ENCODE peak calls at places on chromosomes 12 and 14, in eight cellular contexts. One of them, this sample, is unnamed.

GRCh38 chr14:100402631-100403030 is 79.5 kb downstream of the SLC25A47 start:
- DNase-seq in NT2/D1: no peak
- DNase-seq in kidney: no peak
- DNase-seq in ovary: no peak
- DNase-seq in K562: no peak
- DNase-seq in prostate gland: no peak
- DNase-seq in pancreas: no peak
- DNase-seq in effector memory CD4-positive, alpha-beta T cell: no peak
- DNase-seq in this sample: no peak

GRCh38 chr14:55386037-55386798 is 25.4 kb downstream of the ATG14 start:
- DNase-seq in NT2/D1: no peak
- DNase-seq in kidney: no peak
- DNase-seq in ovary: no peak
- DNase-seq in K562: no peak
- DNase-seq in prostate gland: no peak
- DNase-seq in pancreas: no peak
- DNase-seq in effector memory CD4-positive, alpha-beta T cell: no peak
- DNase-seq in this sample: no peak

GRCh38 chr14:67819563-67820411 is at the start of gene RAD51B:
- DNase-seq in NT2/D1: peak; percentile 40
- DNase-seq in kidney: peak; percentile 94
- DNase-seq in ovary: peak; percentile 90
- DNase-seq in K562: peak; percentile 92
- DNase-seq in prostate gland: peak; percentile 87
- DNase-seq in pancreas: peak; percentile 87
- DNase-seq in effector memory CD4-positive, alpha-beta T cell: peak; percentile 85
- DNase-seq in this sample: peak; percentile 68

GRCh38 chr12:92759634-92760268 is 57.0 kb downstream of the PLEKHG7 start:
- DNase-seq in NT2/D1: no peak
- DNase-seq in kidney: no peak
- DNase-seq in ovary: no peak
- DNase-seq in K562: peak; percentile 24
- DNase-seq in prostate gland: no peak
- DNase-seq in pancreas: no peak
- DNase-seq in effector memory CD4-positive, alpha-beta T cell: no peak
- DNase-seq in this sample: no peak

GRCh38 chr14:64736271-64737131 is 32.3 kb downstream of the PLEKHG3 start:
- DNase-seq in NT2/D1: no peak
- DNase-seq in kidney: peak; percentile 86
- DNase-seq in ovary: peak; percentile 37
- DNase-seq in K562: peak; percentile 17
- DNase-seq in prostate gland: peak; percentile 46
- DNase-seq in pancreas: peak; percentile 91
- DNase-seq in effector memory CD4-positive, alpha-beta T cell: no peak
- DNase-seq in this sample: no peak

GRCh38 chr12:111942557-111942956 is 70.4 kb downstream of the TMEM116 start:
- DNase-seq in NT2/D1: no peak
- DNase-seq in kidney: no peak
- DNase-seq in ovary: no peak
- DNase-seq in K562: no peak
- DNase-seq in prostate gland: no peak
- DNase-seq in pancreas: no peak
- DNase-seq in effector memory CD4-positive, alpha-beta T cell: no peak
- DNase-seq in this sample: no peak

GRCh38 chr12:106601031-106601430 is 18.2 kb downstream of the RFX4 start:
- DNase-seq in NT2/D1: no peak
- DNase-seq in kidney: no peak
- DNase-seq in ovary: no peak
- DNase-seq in K562: peak; percentile 43
- DNase-seq in prostate gland: no peak
- DNase-seq in pancreas: no peak
- DNase-seq in effector memory CD4-positive, alpha-beta T cell: no peak
- DNase-seq in this sample: no peak

GRCh38 chr12:50069069-50069468 is 11.7 kb downstream of the ASIC1 start:
- DNase-seq in NT2/D1: no peak
- DNase-seq in kidney: no peak
- DNase-seq in ovary: no peak
- DNase-seq in K562: no peak
- DNase-seq in prostate gland: no peak
- DNase-seq in pancreas: no peak
- DNase-seq in effector memory CD4-positive, alpha-beta T cell: no peak
- DNase-seq in this sample: no peak

GRCh38 chr12:52141306-52141705 is 50.5 kb downstream of the KRT80 start:
- DNase-seq in NT2/D1: no peak
- DNase-seq in kidney: no peak
- DNase-seq in ovary: no peak
- DNase-seq in K562: peak; percentile 36
- DNase-seq in prostate gland: no peak
- DNase-seq in pancreas: no peak
- DNase-seq in effector memory CD4-positive, alpha-beta T cell: no peak
- DNase-seq in this sample: no peak

GRCh38 chr12:58765076-58765475 is 155.2 kb downstream of the LRIG3 start:
- DNase-seq in NT2/D1: no peak
- DNase-seq in kidney: no peak
- DNase-seq in ovary: no peak
- DNase-seq in K562: no peak
- DNase-seq in prostate gland: no peak
- DNase-seq in pancreas: no peak
- DNase-seq in effector memory CD4-positive, alpha-beta T cell: no peak
- DNase-seq in this sample: no peak

GRCh38 chr14:51860836-51861583 is 598 bp downstream of the GNG2 start:
- DNase-seq in NT2/D1: no peak
- DNase-seq in kidney: no peak
- DNase-seq in ovary: no peak
- DNase-seq in K562: no peak
- DNase-seq in prostate gland: no peak
- DNase-seq in pancreas: no peak
- DNase-seq in effector memory CD4-positive, alpha-beta T cell: no peak
- DNase-seq in this sample: no peak

GRCh38 chr12:117047810-117048584 is 51.2 kb downstream of the TESC start:
- DNase-seq in NT2/D1: peak; percentile 46
- DNase-seq in kidney: no peak
- DNase-seq in ovary: peak; percentile 51
- DNase-seq in K562: no peak
- DNase-seq in prostate gland: no peak
- DNase-seq in pancreas: peak; percentile 79
- DNase-seq in effector memory CD4-positive, alpha-beta T cell: no peak
- DNase-seq in this sample: no peak

GRCh38 chr12:43281563-43281962 is 270.4 kb downstream of the ADAMTS20 start:
- DNase-seq in NT2/D1: no peak
- DNase-seq in kidney: no peak
- DNase-seq in ovary: no peak
- DNase-seq in K562: no peak
- DNase-seq in prostate gland: no peak
- DNase-seq in pancreas: no peak
- DNase-seq in effector memory CD4-positive, alpha-beta T cell: no peak
- DNase-seq in this sample: no peak

GRCh38 chr12:90970911-90971310 is 15.9 kb upstream of the CCER1 start:
- DNase-seq in NT2/D1: no peak
- DNase-seq in kidney: no peak
- DNase-seq in ovary: no peak
- DNase-seq in K562: no peak
- DNase-seq in prostate gland: no peak
- DNase-seq in pancreas: no peak
- DNase-seq in effector memory CD4-positive, alpha-beta T cell: no peak
- DNase-seq in this sample: no peak

GRCh38 chr12:52130695-52131094 is 51.2 kb downstream of the SMIM41 start:
- DNase-seq in NT2/D1: no peak
- DNase-seq in kidney: no peak
- DNase-seq in ovary: peak; percentile 19
- DNase-seq in K562: no peak
- DNase-seq in prostate gland: no peak
- DNase-seq in pancreas: no peak
- DNase-seq in effector memory CD4-positive, alpha-beta T cell: no peak
- DNase-seq in this sample: no peak

GRCh38 chr12:31582155-31582554 is 8.8 kb downstream of the DENND5B start:
- DNase-seq in NT2/D1: no peak
- DNase-seq in kidney: no peak
- DNase-seq in ovary: no peak
- DNase-seq in K562: no peak
- DNase-seq in prostate gland: no peak
- DNase-seq in pancreas: no peak
- DNase-seq in effector memory CD4-positive, alpha-beta T cell: no peak
- DNase-seq in this sample: no peak

GRCh38 chr12:113948151-113948914 is 17.8 kb downstream of the RBM19 start:
- DNase-seq in NT2/D1: no peak
- DNase-seq in kidney: no peak
- DNase-seq in ovary: no peak
- DNase-seq in K562: no peak
- DNase-seq in prostate gland: no peak
- DNase-seq in pancreas: no peak
- DNase-seq in effector memory CD4-positive, alpha-beta T cell: no peak
- DNase-seq in this sample: no peak
- H3K9me3 ChIP-seq in NT2/D1: no peaks in the 10 kb centered on the region
- H3K9me3 ChIP-seq in kidney: no peaks in the 10 kb centered on the region
- H3K9me3 ChIP-seq in ovary: no peaks in the 10 kb centered on the region
- H3K9me3 ChIP-seq in K562: no peaks in the 10 kb centered on the region
- H3K9me3 ChIP-seq in prostate gland: no peaks in the 10 kb centered on the region
- H3K9me3 ChIP-seq in pancreas: no peaks in the 10 kb centered on the region
- H3K9me3 ChIP-seq in effector memory CD4-positive, alpha-beta T cell: no peaks in the 10 kb centered on the region
- H3K9me3 ChIP-seq in this sample: no peaks in the 10 kb centered on the region

GRCh38 chr12:133106253-133106652 is 23.8 kb downstream of the ZNF891 start:
- DNase-seq in NT2/D1: no peak
- DNase-seq in kidney: no peak
- DNase-seq in ovary: no peak
- DNase-seq in K562: no peak
- DNase-seq in prostate gland: no peak
- DNase-seq in pancreas: no peak
- DNase-seq in effector memory CD4-positive, alpha-beta T cell: no peak
- DNase-seq in this sample: no peak

GRCh38 chr12:133107121-133107520 is 23.0 kb downstream of the ZNF891 start:
- DNase-seq in NT2/D1: no peak
- DNase-seq in kidney: no peak
- DNase-seq in ovary: no peak
- DNase-seq in K562: no peak
- DNase-seq in prostate gland: no peak
- DNase-seq in pancreas: no peak
- DNase-seq in effector memory CD4-positive, alpha-beta T cell: no peak
- DNase-seq in this sample: no peak

GRCh38 chr12:133105620-133106019 is 24.5 kb downstream of the ZNF891 start:
- DNase-seq in NT2/D1: no peak
- DNase-seq in kidney: no peak
- DNase-seq in ovary: no peak
- DNase-seq in K562: no peak
- DNase-seq in prostate gland: no peak
- DNase-seq in pancreas: no peak
- DNase-seq in effector memory CD4-positive, alpha-beta T cell: no peak
- DNase-seq in this sample: no peak

DNA sequence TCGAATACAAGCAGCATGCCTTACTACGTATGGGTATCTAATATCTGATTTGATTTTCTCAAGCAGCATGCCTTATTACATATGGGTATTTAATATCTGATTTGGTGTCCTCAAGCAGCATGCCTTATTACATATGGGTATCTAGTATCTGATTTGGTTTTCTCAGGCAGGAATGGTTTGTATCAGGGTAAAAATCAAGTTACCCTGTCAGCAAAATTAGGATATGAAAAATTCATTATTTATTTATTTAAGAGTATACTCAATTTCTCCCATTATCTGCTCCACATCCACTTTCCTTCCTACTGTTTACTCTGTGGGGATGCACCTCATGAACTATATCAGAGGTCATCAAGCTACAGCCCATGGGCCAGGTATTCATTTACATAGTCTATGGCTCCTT is 21.9 kb downstream of the ZNF891 start:
- DNase-seq in NT2/D1: no peak
- DNase-seq in kidney: no peak
- DNase-seq in ovary: no peak
- DNase-seq in K562: no peak
- DNase-seq in prostate gland: no peak
- DNase-seq in pancreas: no peak
- DNase-seq in effector memory CD4-positive, alpha-beta T cell: no peak
- DNase-seq in this sample: no peak
- H3K9me3 ChIP-seq in NT2/D1: peaks cover 97% of the 10 kb centered on the region
- H3K9me3 ChIP-seq in kidney: peaks cover 85% of the 10 kb centered on the region
- H3K9me3 ChIP-seq in ovary: peaks cover 64% of the 10 kb centered on the region
- H3K9me3 ChIP-seq in K562: peaks cover 27% of the 10 kb centered on the region
- H3K9me3 ChIP-seq in prostate gland: peaks cover 26% of the 10 kb centered on the region
- H3K9me3 ChIP-seq in pancreas: peaks cover 15% of the 10 kb centered on the region
- H3K9me3 ChIP-seq in effector memory CD4-positive, alpha-beta T cell: peaks cover 72% of the 10 kb centered on the region
- H3K9me3 ChIP-seq in this sample: peaks cover 47% of the 10 kb centered on the region

GRCh38 chr12:34403706-34404376 is 381.5 kb downstream of the ALG10 start:
- DNase-seq in NT2/D1: no peak
- DNase-seq in kidney: peak; percentile 39
- DNase-seq in ovary: peak; percentile 19
- DNase-seq in K562: peak; percentile 0
- DNase-seq in prostate gland: peak; percentile 1
- DNase-seq in pancreas: peak; percentile 4
- DNase-seq in effector memory CD4-positive, alpha-beta T cell: no peak
- DNase-seq in this sample: no peak
- H3K9me3 ChIP-seq in NT2/D1: peaks cover 26% of the 10 kb centered on the region
- H3K9me3 ChIP-seq in kidney: peaks cover 39% of the 10 kb centered on the region
- H3K9me3 ChIP-seq in ovary: no peaks in the 10 kb centered on the region
- H3K9me3 ChIP-seq in K562: no peaks in the 10 kb centered on the region
- H3K9me3 ChIP-seq in prostate gland: no peaks in the 10 kb centered on the region
- H3K9me3 ChIP-seq in pancreas: no peaks in the 10 kb centered on the region
- H3K9me3 ChIP-seq in effector memory CD4-positive, alpha-beta T cell: peaks cover 28% of the 10 kb centered on the region
- H3K9me3 ChIP-seq in this sample: no peaks in the 10 kb centered on the region

GRCh38 chr12:14403293-14403692 is 37.8 kb downstream of the ATF7IP start:
- DNase-seq in NT2/D1: no peak
- DNase-seq in kidney: no peak
- DNase-seq in ovary: no peak
- DNase-seq in K562: no peak
- DNase-seq in prostate gland: no peak
- DNase-seq in pancreas: no peak
- DNase-seq in effector memory CD4-positive, alpha-beta T cell: no peak
- DNase-seq in this sample: no peak

GRCh38 chr12:14400599-14400998 is 35.1 kb downstream of the ATF7IP start:
- DNase-seq in NT2/D1: no peak
- DNase-seq in kidney: no peak
- DNase-seq in ovary: no peak
- DNase-seq in K562: no peak
- DNase-seq in prostate gland: no peak
- DNase-seq in pancreas: no peak
- DNase-seq in effector memory CD4-positive, alpha-beta T cell: no peak
- DNase-seq in this sample: no peak

GRCh38 chr12:14396071-14396470 is 30.6 kb downstream of the ATF7IP start:
- DNase-seq in NT2/D1: no peak
- DNase-seq in kidney: no peak
- DNase-seq in ovary: no peak
- DNase-seq in K562: no peak
- DNase-seq in prostate gland: no peak
- DNase-seq in pancreas: no peak
- DNase-seq in effector memory CD4-positive, alpha-beta T cell: no peak
- DNase-seq in this sample: peak; percentile 60

GRCh38 chr12:14402697-14403096 is 37.2 kb downstream of the ATF7IP start:
- DNase-seq in NT2/D1: no peak
- DNase-seq in kidney: no peak
- DNase-seq in ovary: no peak
- DNase-seq in K562: no peak
- DNase-seq in prostate gland: no peak
- DNase-seq in pancreas: no peak
- DNase-seq in effector memory CD4-positive, alpha-beta T cell: no peak
- DNase-seq in this sample: no peak

DNA sequence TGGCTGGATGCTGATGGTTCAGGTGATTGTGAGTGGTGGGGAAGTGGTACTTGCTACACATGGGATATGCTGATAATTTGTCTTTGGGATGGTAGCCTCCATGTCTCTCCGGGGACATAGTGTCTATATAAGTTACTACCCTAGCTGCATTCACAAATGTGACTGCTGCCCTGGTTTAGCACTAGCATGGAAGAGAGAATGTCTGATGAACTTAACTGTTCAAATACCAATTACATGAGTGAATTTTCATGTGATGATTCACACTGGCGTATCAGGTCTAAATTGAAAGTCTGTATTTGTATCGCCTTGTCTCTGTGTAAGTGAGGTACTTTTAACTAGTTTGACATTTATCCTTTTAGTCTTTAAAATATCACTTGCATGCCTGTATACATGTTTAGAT is 34.4 kb downstream of the ATF7IP start:
- DNase-seq in NT2/D1: no peak
- DNase-seq in kidney: no peak
- DNase-seq in ovary: no peak
- DNase-seq in K562: no peak
- DNase-seq in prostate gland: no peak
- DNase-seq in pancreas: no peak
- DNase-seq in effector memory CD4-positive, alpha-beta T cell: no peak
- DNase-seq in this sample: no peak
- H3K9me3 ChIP-seq in NT2/D1: no peaks in the 10 kb centered on the region
- H3K9me3 ChIP-seq in kidney: peaks cover 4% of the 10 kb centered on the region
- H3K9me3 ChIP-seq in ovary: no peaks in the 10 kb centered on the region
- H3K9me3 ChIP-seq in K562: peaks cover 2% of the 10 kb centered on the region
- H3K9me3 ChIP-seq in prostate gland: no peaks in the 10 kb centered on the region
- H3K9me3 ChIP-seq in pancreas: no peaks in the 10 kb centered on the region
- H3K9me3 ChIP-seq in effector memory CD4-positive, alpha-beta T cell: no peaks in the 10 kb centered on the region
- H3K9me3 ChIP-seq in this sample: no peaks in the 10 kb centered on the region